ENCODE peak calls at places on chromosomes 6 and 20, in five cellular contexts. W is progenitor cell of endocrine pancreas; O is lung microvascular endothelial cell; G is activated naive CD4-positive, alpha-beta T cell treated with Interleukin-2 at 50 U/mL for 16 hours; X is epithelial cell of prostate. M is an unnamed sample.

GRCh38 chr20:53579266-53579580 is 14.4 kb downstream of the ZNF217 start:
- DNase-seq in W (no peak), O (no peak), G (no peak), X (no peak), M (no peak)

GRCh38 chr6:162409986-162410715 is 317.4 kb downstream of the PRKN start:
- DNase-seq in W (no peak), O (no peak), G (no peak), X (no peak), M (no peak)

GRCh38 chr6:108592371-108593337 is 31.9 kb downstream of the FOXO3 start:
- DNase-seq in W (no peak), O (no peak), G (peak; percentile 42), X (no peak), M (peak; percentile 71)

GRCh38 chr6:47075741-47076421 is 33.7 kb upstream of the ADGRF1 start:
- DNase-seq in W (no peak), O (no peak), G (no peak), X (no peak), M (no peak)

GRCh38 chr6:74066168-74066871 is 370.3 kb downstream of the CD109 start:
- DNase-seq in W (no peak), O (no peak), G (no peak), X (peak; percentile 34), M (no peak)

GRCh38 chr20:18032977-18033892 is 24.5 kb downstream of the OVOL2 start:
- DNase-seq in W (no peak), O (no peak), G (no peak), X (no peak), M (no peak)

GRCh38 chr6:168420706-168421105 is 20.3 kb upstream of the SMOC2 start:
- DNase-seq in W (no peak), O (no peak), G (no peak), X (no peak), M (no peak)

GRCh38 chr6:21045135-21045616 is 510.9 kb downstream of the CDKAL1 start:
- DNase-seq in W (no peak), O (no peak), G (no peak), X (no peak), M (no peak)

GRCh38 chr20:47773381-47773786 is 11.9 kb downstream of the SULF2 start:
- DNase-seq in W (no peak), O (peak; percentile 86), G (no peak), X (no peak), M (no peak)

GRCh38 chr6:14038636-14039035 is 78.9 kb upstream of the CD83 start:
- DNase-seq in W (no peak), O (no peak), G (no peak), X (no peak), M (no peak)

GRCh38 chr20:63508072-63508768 is 9.3 kb upstream of the EEF1A2 start:
- DNase-seq in W (peak; percentile 7), O (no peak), G (no peak), X (no peak), M (no peak)

GRCh38 chr20:49562341-49563014 is 5.5 kb downstream of the PTGIS start:
- DNase-seq in W (no peak), O (no peak), G (no peak), X (no peak), M (no peak)

GRCh38 chr6:131923356-131923755 is 27.8 kb downstream of the CCN2 start:
- DNase-seq in W (peak; percentile 54), O (peak; percentile 72), G (no peak), X (no peak), M (no peak)

GRCh38 chr20:30816182-30816645 is 441.2 kb upstream of the DEFB115 start:
- DNase-seq in W (no peak), O (no peak), G (no peak), X (no peak), M (no peak)

GRCh38 chr6:70162972-70163371 is 139.9 kb downstream of the COL9A1 start:
- DNase-seq in W (no peak), O (no peak), G (no peak), X (no peak), M (no peak)

GRCh38 chr6:135870722-135871121 is 19.2 kb downstream of the PDE7B start:
- DNase-seq in W (no peak), O (no peak), G (no peak), X (no peak), M (no peak)

GRCh38 chr6:130008236-130008873 is 10.0 kb upstream of the L3MBTL3 start:
- DNase-seq in W (no peak), O (peak; percentile 97), G (no peak), X (no peak), M (no peak)

GRCh38 chr20:11128131-11128831 is 454.5 kb upstream of the JAG1 start:
- DNase-seq in W (no peak), O (no peak), G (no peak), X (no peak), M (no peak)

GRCh38 chr6:98590957-98591356 is 243.4 kb upstream of the POU3F2 start:
- DNase-seq in W (no peak), O (no peak), G (no peak), X (no peak), M (no peak)

GRCh38 chr6:14335071-14335470 is 217.5 kb downstream of the CD83 start:
- DNase-seq in W (no peak), O (no peak), G (no peak), X (no peak), M (no peak)

GRCh38 chr6:22668307-22668706 is 98.9 kb downstream of the HDGFL1 start:
- DNase-seq in W (no peak), O (no peak), G (no peak), X (no peak), M (no peak)

GRCh38 chr6:1641391-1641790 is 31.7 kb downstream of the FOXC1 start:
- DNase-seq in W (no peak), O (no peak), G (no peak), X (peak; percentile 39), M (peak; percentile 44)